ENCODE peak calls at places on chromosomes 6 and 20, in five cellular contexts. One of them, this sample, is unnamed.

GRCh38 chr20:61883867-61884393 is 181.8 kb downstream of the TAF4 start:
- DNase-seq in psoas muscle: no peak
- DNase-seq in CD8-positive, alpha-beta T cell: no peak
- DNase-seq in uterus: no peak
- DNase-seq in CD4-positive, alpha-beta memory T cell: no peak
- DNase-seq in this sample: no peak

GRCh38 chr6:3442444-3443220 is 14.2 kb downstream of the SLC22A23 start:
- DNase-seq in psoas muscle: no peak
- DNase-seq in CD8-positive, alpha-beta T cell: no peak
- DNase-seq in uterus: no peak
- DNase-seq in CD4-positive, alpha-beta memory T cell: no peak
- DNase-seq in this sample: no peak

GRCh38 chr6:105902401-105903031 is 183.6 kb upstream of the PRDM1 start:
- DNase-seq in psoas muscle: no peak
- DNase-seq in CD8-positive, alpha-beta T cell: no peak
- DNase-seq in uterus: no peak
- DNase-seq in CD4-positive, alpha-beta memory T cell: no peak
- DNase-seq in this sample: no peak

GRCh38 chr6:130070747-130071146 is 52.4 kb downstream of the L3MBTL3 start:
- DNase-seq in psoas muscle: no peak
- DNase-seq in CD8-positive, alpha-beta T cell: no peak
- DNase-seq in uterus: no peak
- DNase-seq in CD4-positive, alpha-beta memory T cell: no peak
- DNase-seq in this sample: no peak

GRCh38 chr20:47774081-47774777 is 11.1 kb downstream of the SULF2 start:
- DNase-seq in psoas muscle: no peak
- DNase-seq in CD8-positive, alpha-beta T cell: no peak
- DNase-seq in uterus: no peak
- DNase-seq in CD4-positive, alpha-beta memory T cell: no peak
- DNase-seq in this sample: peak; percentile 48

GRCh38 chr6:41497994-41498393 is 48.2 kb upstream of the FOXP4 start:
- DNase-seq in psoas muscle: no peak
- DNase-seq in CD8-positive, alpha-beta T cell: no peak
- DNase-seq in uterus: no peak
- DNase-seq in CD4-positive, alpha-beta memory T cell: no peak
- DNase-seq in this sample: no peak

GRCh38 chr20:23049933-23050838 is 714 bp upstream of the THBD start:
- DNase-seq in psoas muscle: peak; percentile 87
- DNase-seq in CD8-positive, alpha-beta T cell: no peak
- DNase-seq in uterus: no peak
- DNase-seq in CD4-positive, alpha-beta memory T cell: no peak
- DNase-seq in this sample: peak; percentile 65

GRCh38 chr6:37334047-37334446 is 19.7 kb upstream of the RNF8 start:
- DNase-seq in psoas muscle: no peak
- DNase-seq in CD8-positive, alpha-beta T cell: no peak
- DNase-seq in uterus: no peak
- DNase-seq in CD4-positive, alpha-beta memory T cell: no peak
- DNase-seq in this sample: no peak

GRCh38 chr6:121726596-121726995 is 291.1 kb downstream of the GJA1 start:
- DNase-seq in psoas muscle: no peak
- DNase-seq in CD8-positive, alpha-beta T cell: no peak
- DNase-seq in uterus: no peak
- DNase-seq in CD4-positive, alpha-beta memory T cell: no peak
- DNase-seq in this sample: no peak

GRCh38 chr6:160790028-160790792 is 88.2 kb downstream of the PLG start:
- DNase-seq in psoas muscle: no peak
- DNase-seq in CD8-positive, alpha-beta T cell: no peak
- DNase-seq in uterus: no peak
- DNase-seq in CD4-positive, alpha-beta memory T cell: no peak
- DNase-seq in this sample: no peak

GRCh38 chr6:99514089-99514488 is 1.1 kb downstream of the USP45 start:
- DNase-seq in psoas muscle: no peak
- DNase-seq in CD8-positive, alpha-beta T cell: no peak
- DNase-seq in uterus: no peak
- DNase-seq in CD4-positive, alpha-beta memory T cell: no peak
- DNase-seq in this sample: no peak

GRCh38 chr20:32203556-32204484 is 3.7 kb downstream of the PLAGL2 start:
- DNase-seq in psoas muscle: no peak
- DNase-seq in CD8-positive, alpha-beta T cell: no peak
- DNase-seq in uterus: peak; percentile 39
- DNase-seq in CD4-positive, alpha-beta memory T cell: no peak
- DNase-seq in this sample: no peak

GRCh38 chr6:84569882-84570281 is 194.5 kb downstream of the TBX18 start:
- DNase-seq in psoas muscle: no peak
- DNase-seq in CD8-positive, alpha-beta T cell: no peak
- DNase-seq in uterus: no peak
- DNase-seq in CD4-positive, alpha-beta memory T cell: no peak
- DNase-seq in this sample: no peak

GRCh38 chr20:18657575-18657974 is 69.7 kb downstream of the DTD1 start:
- DNase-seq in psoas muscle: no peak
- DNase-seq in CD8-positive, alpha-beta T cell: no peak
- DNase-seq in uterus: no peak
- DNase-seq in CD4-positive, alpha-beta memory T cell: no peak
- DNase-seq in this sample: no peak

GRCh38 chr6:14728396-14729024 is 517.4 kb upstream of the JARID2 start:
- DNase-seq in psoas muscle: peak; percentile 57
- DNase-seq in CD8-positive, alpha-beta T cell: no peak
- DNase-seq in uterus: peak; percentile 71
- DNase-seq in CD4-positive, alpha-beta memory T cell: no peak
- DNase-seq in this sample: no peak

GRCh38 chr20:46568570-46569129 is 18.2 kb upstream of the OCSTAMP start:
- DNase-seq in psoas muscle: peak; percentile 87
- DNase-seq in CD8-positive, alpha-beta T cell: no peak
- DNase-seq in uterus: peak; percentile 72
- DNase-seq in CD4-positive, alpha-beta memory T cell: no peak
- DNase-seq in this sample: peak; percentile 91

GRCh38 chr6:43181942-43182860 is at the start of gene CUL9:
- DNase-seq in psoas muscle: peak; percentile 94
- DNase-seq in CD8-positive, alpha-beta T cell: peak; percentile 82
- DNase-seq in uterus: peak; percentile 84
- DNase-seq in CD4-positive, alpha-beta memory T cell: peak; percentile 78
- DNase-seq in this sample: peak; percentile 86

GRCh38 chr6:99186417-99186816 is 163.1 kb downstream of the FAXC start:
- DNase-seq in psoas muscle: no peak
- DNase-seq in CD8-positive, alpha-beta T cell: no peak
- DNase-seq in uterus: no peak
- DNase-seq in CD4-positive, alpha-beta memory T cell: no peak
- DNase-seq in this sample: no peak

GRCh38 chr6:42407379-42407778 is 44.3 kb downstream of the TRERF1 start:
- DNase-seq in psoas muscle: no peak
- DNase-seq in CD8-positive, alpha-beta T cell: no peak
- DNase-seq in uterus: no peak
- DNase-seq in CD4-positive, alpha-beta memory T cell: no peak
- DNase-seq in this sample: no peak

GRCh38 chr6:28742668-28743270 is 181.0 kb downstream of the TRIM27 start:
- DNase-seq in psoas muscle: no peak
- DNase-seq in CD8-positive, alpha-beta T cell: no peak
- DNase-seq in uterus: no peak
- DNase-seq in CD4-positive, alpha-beta memory T cell: no peak
- DNase-seq in this sample: no peak

GRCh38 chr20:10282930-10283556 is 64.4 kb downstream of the SNAP25 start:
- DNase-seq in psoas muscle: no peak
- DNase-seq in CD8-positive, alpha-beta T cell: no peak
- DNase-seq in uterus: no peak
- DNase-seq in CD4-positive, alpha-beta memory T cell: no peak
- DNase-seq in this sample: no peak

GRCh38 chr6:72621243-72622093 is at the start of gene KCNQ5:
- DNase-seq in psoas muscle: peak; percentile 70
- DNase-seq in CD8-positive, alpha-beta T cell: peak; percentile 22
- DNase-seq in uterus: no peak
- DNase-seq in CD4-positive, alpha-beta memory T cell: peak; percentile 14
- DNase-seq in this sample: no peak

GRCh38 chr20:33914871-33915270 is 78.8 kb upstream of the RALY start:
- DNase-seq in psoas muscle: no peak
- DNase-seq in CD8-positive, alpha-beta T cell: peak; percentile 40
- DNase-seq in uterus: no peak
- DNase-seq in CD4-positive, alpha-beta memory T cell: peak; percentile 34
- DNase-seq in this sample: no peak

GRCh38 chr6:140871911-140872310 is 1260.8 kb upstream of the GJE1 start:
- DNase-seq in psoas muscle: no peak
- DNase-seq in CD8-positive, alpha-beta T cell: no peak
- DNase-seq in uterus: no peak
- DNase-seq in CD4-positive, alpha-beta memory T cell: no peak
- DNase-seq in this sample: no peak

GRCh38 chr20:59042151-59042795 is at the start of gene PRELID3B:
- DNase-seq in psoas muscle: no peak
- DNase-seq in CD8-positive, alpha-beta T cell: no peak
- DNase-seq in uterus: no peak
- DNase-seq in CD4-positive, alpha-beta memory T cell: peak; percentile 19
- DNase-seq in this sample: no peak

GRCh38 chr20:45338121-45339030 is 9.8 kb downstream of the SDC4 start:
- DNase-seq in psoas muscle: peak; percentile 15
- DNase-seq in CD8-positive, alpha-beta T cell: no peak
- DNase-seq in uterus: no peak
- DNase-seq in CD4-positive, alpha-beta memory T cell: no peak
- DNase-seq in this sample: no peak

GRCh38 chr20:45336530-45337366 is 11.5 kb downstream of the SDC4 start:
- DNase-seq in psoas muscle: peak; percentile 87
- DNase-seq in CD8-positive, alpha-beta T cell: no peak
- DNase-seq in uterus: no peak
- DNase-seq in CD4-positive, alpha-beta memory T cell: no peak
- DNase-seq in this sample: no peak

GRCh38 chr20:45339799-45340198 is 8.4 kb downstream of the SDC4 start:
- DNase-seq in psoas muscle: no peak
- DNase-seq in CD8-positive, alpha-beta T cell: no peak
- DNase-seq in uterus: no peak
- DNase-seq in CD4-positive, alpha-beta memory T cell: no peak
- DNase-seq in this sample: no peak

GRCh38 chr20:45339084-45339483 is 9.1 kb downstream of the SDC4 start:
- DNase-seq in psoas muscle: no peak
- DNase-seq in CD8-positive, alpha-beta T cell: no peak
- DNase-seq in uterus: no peak
- DNase-seq in CD4-positive, alpha-beta memory T cell: no peak
- DNase-seq in this sample: no peak

GRCh38 chr20:45337367-45338120 is 10.7 kb downstream of the SDC4 start:
- DNase-seq in psoas muscle: peak; percentile 64
- DNase-seq in CD8-positive, alpha-beta T cell: no peak
- DNase-seq in uterus: peak; percentile 70
- DNase-seq in CD4-positive, alpha-beta memory T cell: no peak
- DNase-seq in this sample: peak; percentile 53
- H3K4me1 ChIP-seq in psoas muscle: peaks cover 65% of the 10 kb centered on the region
- H3K4me1 ChIP-seq in CD8-positive, alpha-beta T cell: no peaks in the 10 kb centered on the region
- H3K4me1 ChIP-seq in uterus: peaks cover 16% of the 10 kb centered on the region
- H3K4me1 ChIP-seq in CD4-positive, alpha-beta memory T cell: no peaks in the 10 kb centered on the region
- H3K4me1 ChIP-seq in this sample: peaks cover 65% of the 10 kb centered on the region

DNA sequence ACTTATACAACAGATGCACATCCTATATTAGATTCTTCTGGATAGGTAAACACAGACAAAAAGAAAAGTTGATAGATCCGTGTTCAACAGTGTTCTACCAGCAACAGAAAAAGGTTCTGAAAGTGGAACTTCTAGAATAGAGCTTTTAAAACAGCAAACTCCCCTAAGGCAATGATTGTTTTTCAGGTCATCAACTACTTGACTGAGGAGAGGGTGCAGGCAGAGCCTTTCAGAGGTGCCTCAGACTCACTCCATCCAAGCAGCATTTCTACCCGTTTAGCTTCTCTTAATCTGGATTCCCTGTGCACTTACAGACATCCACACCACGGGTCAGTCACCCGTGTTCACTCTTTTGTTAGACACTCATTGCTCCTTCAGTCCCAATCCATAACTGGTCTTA is 28.9 kb downstream of the FYN start:
- DNase-seq in psoas muscle: no peak
- DNase-seq in CD8-positive, alpha-beta T cell: no peak
- DNase-seq in uterus: no peak
- DNase-seq in CD4-positive, alpha-beta memory T cell: no peak
- DNase-seq in this sample: no peak
- H3K27ac ChIP-seq in psoas muscle: no peak overlapping the region
- H3K27ac ChIP-seq in CD8-positive, alpha-beta T cell: peak overlapping the region; percentile 2
- H3K27ac ChIP-seq in uterus: no peak overlapping the region
- H3K27ac ChIP-seq in CD4-positive, alpha-beta memory T cell: peak overlapping the region; percentile 54
- H3K27ac ChIP-seq in this sample: no peak overlapping the region

GRCh38 chr20:17571967-17572638 is 2.2 kb downstream of the DSTN start:
- DNase-seq in psoas muscle: no peak
- DNase-seq in CD8-positive, alpha-beta T cell: no peak
- DNase-seq in uterus: no peak
- DNase-seq in CD4-positive, alpha-beta memory T cell: no peak
- DNase-seq in this sample: no peak
- H3K4me3 ChIP-seq in psoas muscle: peak overlapping the region; percentile 84
- H3K4me3 ChIP-seq in CD8-positive, alpha-beta T cell: no peak overlapping the region
- H3K4me3 ChIP-seq in uterus: peak overlapping the region; percentile 77
- H3K4me3 ChIP-seq in CD4-positive, alpha-beta memory T cell: no peak overlapping the region
- H3K4me3 ChIP-seq in this sample: peak overlapping the region; percentile 87

DNA sequence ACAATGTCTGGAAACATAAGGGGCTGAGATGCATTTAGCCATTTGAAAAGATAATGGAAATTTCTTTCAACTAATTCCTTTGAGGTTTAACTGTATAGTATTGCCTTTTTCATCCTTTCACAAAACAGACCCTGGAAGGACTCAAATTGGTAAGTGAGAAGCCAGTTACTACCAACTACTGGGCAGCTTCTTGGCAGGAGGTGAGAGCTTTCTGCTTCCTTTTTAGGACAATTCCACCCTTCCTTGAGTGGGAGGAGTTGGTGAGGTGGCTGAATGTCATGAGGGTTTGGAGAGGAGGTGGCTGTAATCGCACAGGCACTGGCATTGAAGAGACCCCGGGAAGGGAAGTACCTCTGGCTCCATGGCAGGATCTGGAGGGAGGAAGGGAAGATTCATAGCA is 341.1 kb downstream of the NRN1 start:
- DNase-seq in psoas muscle: no peak
- DNase-seq in CD8-positive, alpha-beta T cell: no peak
- DNase-seq in uterus: no peak
- DNase-seq in CD4-positive, alpha-beta memory T cell: no peak
- DNase-seq in this sample: no peak
- H3K4me1 ChIP-seq in psoas muscle: no peaks in the 10 kb centered on the region
- H3K4me1 ChIP-seq in CD8-positive, alpha-beta T cell: peaks cover 69% of the 10 kb centered on the region
- H3K4me1 ChIP-seq in uterus: no peaks in the 10 kb centered on the region
- H3K4me1 ChIP-seq in CD4-positive, alpha-beta memory T cell: peaks cover 53% of the 10 kb centered on the region
- H3K4me1 ChIP-seq in this sample: no peaks in the 10 kb centered on the region